ENCODE peak calls at places on chromosome 10, in ten cellular contexts. D, U, W, V, Q, B, I, Y, A and F are unnamed samples.
A peak's percentile ranks its signal among the peaks of the same experiment; 100 is the strongest.

GRCh38 chr10:96830511-96831199 is 1.4 kb upstream of the LCOR start:
- DNase-seq in I (peak; percentile 47), U (peak; percentile 75), D (peak; percentile 45), A (peak; percentile 77), W (peak; percentile 54), B (peak; percentile 55), V (peak; percentile 73), Q (no peak), Y (no peak), F (peak; percentile 56)

GRCh38 chr10:478471-479245 is 210.8 kb downstream of the DIP2C start:
- DNase-seq in Q (no peak), I (no peak), D (no peak), U (no peak), B (no peak), W (no peak), A (no peak), Y (no peak), V (no peak), F (no peak)

GRCh38 chr10:71801357-71801756 is 28.0 kb upstream of the VSIR start:
- DNase-seq in D (no peak), A (no peak), Y (no peak), U (no peak), Q (no peak), V (no peak), B (no peak), W (no peak), I (no peak), F (no peak)

GRCh38 chr10:48973065-48973464 is 33.4 kb upstream of the LRRC18 start:
- DNase-seq in U (no peak), A (no peak), D (no peak), I (no peak), B (no peak), Q (no peak), Y (no peak), V (no peak), W (no peak), F (no peak)

GRCh38 chr10:112991888-112992491 is 41.9 kb downstream of the TCF7L2 start:
- DNase-seq in U (no peak), B (no peak), V (no peak), D (no peak), I (no peak), A (no peak), Y (no peak), Q (no peak), W (no peak), F (no peak)

GRCh38 chr10:58782876-58783859 is 270.5 kb downstream of the BICC1 start:
- DNase-seq in B (no peak), A (no peak), D (no peak), Y (no peak), Q (no peak), V (no peak), U (no peak), W (no peak), I (no peak), F (no peak)

GRCh38 chr10:51010977-51011376 is 63.3 kb upstream of the PRKG1 start:
- DNase-seq in A (no peak), W (no peak), D (no peak), Y (no peak), U (peak; percentile 2), I (peak; percentile 56), B (no peak), V (no peak), Q (no peak), F (peak; percentile 7)

GRCh38 chr10:94268652-94269051 is 94.1 kb downstream of the NOC3L start:
- DNase-seq in Y (no peak), I (no peak), Q (no peak), W (no peak), B (no peak), A (no peak), V (no peak), D (no peak), U (no peak), F (no peak)

GRCh38 chr10:123200510-123200909 is 46.3 kb downstream of the BUB3 start:
- DNase-seq in Q (no peak), W (no peak), V (no peak), D (no peak), B (no peak), I (no peak), Y (no peak), U (no peak), A (no peak), F (no peak)

GRCh38 chr10:101482568-101482967 is 105.5 kb downstream of the POLL start:
- DNase-seq in W (no peak), D (no peak), V (no peak), Q (no peak), A (no peak), B (no peak), Y (no peak), U (no peak), I (no peak), F (no peak)

GRCh38 chr10:31595992-31596391 is 277.0 kb downstream of the ZEB1 start:
- DNase-seq in I (no peak), U (no peak), D (no peak), Q (no peak), A (no peak), W (no peak), B (no peak), Y (no peak), V (no peak), F (no peak)

GRCh38 chr10:17088118-17088806 is 41.3 kb downstream of the CUBN start:
- DNase-seq in D (no peak), W (no peak), U (no peak), V (no peak), Q (no peak), A (no peak), Y (peak; percentile 68), B (no peak), I (no peak), F (no peak)